ENCODE peak calls at places on chromosome 16, in eight cellular contexts. J is astrocyte, T is mucosa of descending colon, E is foreskin fibroblast, M is RWPE1, C is activated B cell treated with CpG ODN at 0.5 μM for 24 hours, B is type B pancreatic cell, Q is WERI-Rb-1. U is an unnamed sample.

GRCh38 chr16:23015580-23015979 is 133.7 kb downstream of the USP31 start:
- DNase-seq in E (no peak), M (no peak), Q (no peak), T (no peak), B (no peak), C (no peak), J (no peak), U (no peak)

GRCh38 chr16:49700222-49700927 is 155.5 kb downstream of the ZNF423 start:
- DNase-seq in B (no peak), E (no peak), Q (peak), M (no peak), T (no peak), J (peak), C (no peak), U (peak)

GRCh38 chr16:77946834-77947233 is 75.5 kb upstream of the CLEC3A start:
- DNase-seq in T (no peak), J (peak), Q (peak), C (no peak), M (no peak), B (no peak), E (no peak), U (no peak)

GRCh38 chr16:23302045-23302956 is at the start of gene SCNN1B:
- DNase-seq in C (no peak), Q (peak), T (peak), M (no peak), B (no peak), E (no peak), J (no peak), U (no peak)

GRCh38 chr16:56344518-56345405 is 80.6 kb downstream of the AMFR start:
- DNase-seq in C (no peak), T (peak), E (no peak), B (no peak), J (no peak), Q (no peak), M (peak), U (no peak)

GRCh38 chr16:78551487-78552085 is 452.1 kb downstream of the WWOX start:
- DNase-seq in E (no peak), C (no peak), B (no peak), T (no peak), J (no peak), Q (no peak), M (no peak), U (no peak)

GRCh38 chr16:73054732-73055481 is 7.0 kb upstream of the ZFHX3 start:
- DNase-seq in E (no peak), T (no peak), C (no peak), B (no peak), J (peak), M (no peak), Q (no peak), U (no peak)

GRCh38 chr16:67415872-67416793 is at the start of gene ZDHHC1:
- DNase-seq in T (peak), B (peak), M (peak), E (peak), Q (peak), C (peak), J (peak), U (no peak)

GRCh38 chr16:5228369-5228768 is 130.8 kb upstream of the EEF2KMT start:
- DNase-seq in E (no peak), C (no peak), T (no peak), B (no peak), J (no peak), Q (no peak), M (no peak), U (no peak)

GRCh38 chr16:4264546-4264945 is 8.3 kb downstream of the TFAP4 start:
- DNase-seq in B (no peak), M (no peak), T (peak), C (no peak), Q (no peak), J (no peak), E (peak), U (no peak)

GRCh38 chr16:51550785-51551184 is 399.7 kb upstream of the SALL1 start:
- DNase-seq in M (no peak), Q (no peak), C (no peak), T (no peak), E (no peak), J (no peak), B (no peak), U (no peak)

GRCh38 chr16:66266436-66267286 is 99.8 kb upstream of the CDH5 start:
- DNase-seq in C (no peak), Q (no peak), T (peak), B (peak), J (peak), M (no peak), E (peak), U (no peak)

GRCh38 chr16:82010649-82011048 is 621 bp downstream of the SDR42E1 start:
- DNase-seq in T (no peak), Q (no peak), M (no peak), C (no peak), J (no peak), E (no peak), B (no peak), U (no peak)

GRCh38 chr16:82011199-82011641 is at the start of gene SDR42E1:
- DNase-seq in C (peak), J (no peak), T (peak), E (no peak), Q (no peak), B (no peak), M (peak), U (no peak)

GRCh38 chr16:82020051-82020450 is 8.8 kb upstream of the SDR42E1 start:
- DNase-seq in T (no peak), Q (no peak), B (no peak), E (no peak), M (no peak), J (no peak), C (no peak), U (no peak)

GRCh38 chr16:82016964-82017363 is 5.7 kb upstream of the SDR42E1 start:
- DNase-seq in M (no peak), B (no peak), T (no peak), E (peak), Q (no peak), C (no peak), J (no peak), U (no peak)

GRCh38 chr16:82016268-82016667 is 5.0 kb upstream of the SDR42E1 start:
- DNase-seq in Q (peak), C (no peak), J (peak), B (no peak), M (peak), E (no peak), T (no peak), U (no peak)
- TF ChIP-seq CTCF in Q (peak), C (no peak), J (peak), B (peak), M (peak), E (no peak), T (no peak), U (no peak)

DNA sequence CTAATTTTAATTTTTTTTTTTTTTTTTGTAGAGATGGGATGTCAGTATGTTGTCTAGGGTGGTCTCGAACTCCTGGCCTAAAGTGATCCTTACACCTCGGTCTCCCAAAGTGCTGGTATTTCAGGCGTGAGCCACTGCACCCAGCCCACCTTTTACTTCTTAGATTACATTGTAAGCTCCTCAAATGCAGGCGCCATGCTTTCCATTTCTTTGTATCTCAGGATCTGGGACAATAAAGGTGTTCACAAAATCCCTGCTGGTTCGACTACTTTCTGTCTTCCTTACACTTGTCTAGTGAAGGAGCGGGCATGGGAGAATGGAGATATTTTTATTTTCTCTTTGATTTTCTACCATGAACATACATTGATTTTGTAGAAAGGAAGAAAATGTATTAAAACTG is 23.2 kb upstream of the C16orf74 start:
- DNase-seq in C (no peak), B (no peak), J (no peak), Q (no peak), E (no peak), T (no peak), M (no peak), U (no peak)
- TF ChIP-seq CTCF in C (no peak), B (no peak), J (no peak), Q (no peak), E (no peak), T (no peak), M (no peak), U (no peak)

DNA sequence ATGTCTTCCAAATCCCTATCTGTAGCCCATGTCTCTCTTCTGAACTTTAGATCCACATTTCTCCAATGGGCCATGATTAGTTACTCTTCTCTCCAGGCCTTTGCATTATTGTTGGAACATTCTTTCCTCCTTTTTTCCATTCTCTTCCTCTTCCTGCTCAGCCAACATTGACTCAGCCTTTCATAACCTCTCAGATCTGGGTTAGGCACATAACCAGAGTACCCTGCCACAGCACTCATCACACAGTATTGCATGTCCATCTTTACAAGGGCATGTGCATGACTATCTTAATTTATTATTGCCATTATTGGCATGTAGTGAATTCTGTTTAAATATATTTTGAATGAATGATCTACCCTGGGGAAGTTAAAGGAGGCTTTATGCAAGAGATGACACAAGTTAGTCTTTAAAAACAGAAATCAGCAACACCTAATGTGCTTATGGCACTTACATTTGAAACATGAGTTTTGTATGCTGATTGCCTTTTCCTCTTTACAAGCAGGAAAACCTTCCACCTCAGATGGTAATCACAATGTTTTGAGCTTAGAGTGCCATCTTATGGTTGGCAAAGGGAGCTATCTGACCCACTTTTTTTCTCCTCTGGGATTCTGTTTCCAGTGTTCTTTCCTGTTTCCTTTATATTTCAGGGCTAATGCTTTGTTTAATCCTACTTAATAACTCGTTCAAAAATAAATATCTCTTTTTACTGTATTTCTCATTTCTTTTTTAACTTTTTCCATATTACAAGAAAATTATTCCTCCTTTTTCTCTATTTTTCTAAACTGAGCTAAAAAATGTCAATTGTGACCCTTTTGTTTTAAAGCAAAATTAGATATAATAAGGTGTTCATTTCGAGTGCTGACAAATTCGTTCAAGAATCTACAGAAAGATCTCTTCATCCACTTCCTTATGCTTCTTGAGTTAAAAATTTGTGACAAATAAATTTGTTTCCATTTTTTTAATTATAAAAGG is 151.0 kb upstream of the RBL2 start:
- DNase-seq in J (peak), B (no peak), C (no peak), T (no peak), M (peak), Q (no peak), E (no peak), U (no peak)
- TF ChIP-seq CTCF in J (peak), B (peak), C (no peak), T (peak), M (peak), Q (peak), E (peak), U (no peak)

DNA sequence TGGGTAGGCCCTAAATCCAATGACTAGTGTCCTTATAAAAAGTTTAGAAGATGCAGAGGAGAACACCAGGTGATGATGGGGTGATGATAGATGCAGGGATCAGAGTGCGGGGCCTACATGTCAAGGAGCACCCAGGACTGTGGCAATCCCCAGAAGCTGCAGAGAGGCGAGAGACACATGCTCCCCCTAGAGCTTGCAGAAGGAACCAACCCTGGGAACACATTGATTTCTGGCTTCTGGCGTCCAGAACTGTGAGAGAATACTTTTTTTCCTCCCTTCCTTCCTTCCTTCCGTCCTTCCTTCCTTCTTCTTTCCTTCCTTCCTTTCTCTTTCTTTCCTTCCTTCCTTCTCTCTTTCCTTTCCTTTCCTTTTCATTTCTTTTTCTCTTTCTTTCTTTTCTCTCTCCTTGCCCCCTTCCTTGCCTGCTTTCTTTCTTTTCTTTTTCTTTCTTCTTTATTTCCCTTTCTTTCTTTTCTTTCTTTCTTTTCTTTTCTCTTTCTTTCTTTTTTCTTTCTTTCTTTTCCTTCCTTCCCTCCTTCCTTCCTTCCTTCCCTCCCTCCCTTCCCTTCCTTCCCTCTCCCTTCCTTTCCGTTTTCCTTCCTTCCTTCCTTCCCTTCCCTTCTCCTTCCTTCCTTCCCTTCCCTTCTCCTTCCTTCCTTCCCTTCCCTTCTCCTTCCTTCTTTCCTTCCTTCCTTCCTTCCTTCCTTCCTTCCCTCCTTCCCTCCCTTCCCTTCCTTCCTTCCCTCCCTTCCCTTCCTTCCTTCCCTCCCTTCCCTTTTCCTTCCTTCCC is 134.3 kb downstream of the HAPSTR1 start:
- DNase-seq in E (no peak), Q (peak), B (no peak), T (no peak), C (no peak), M (no peak), J (no peak), U (no peak)
- TF ChIP-seq CTCF in E (peak), Q (peak), B (peak), T (no peak), C (no peak), M (peak), J (no peak), U (no peak)